ENCODE peak calls at places on chromosomes 12 and 14, in ten cellular contexts. One of them, this sample, is unnamed.

GRCh38 chr14:24252289-24253124 is 10.1 kb upstream of the TINF2 start:
- DNase-seq in CD4-positive, alpha-beta T cell: no peak
- DNase-seq in mammary epithelial cell: no peak
- DNase-seq in heart left ventricle: no peak
- DNase-seq in OCI-LY7: no peak
- DNase-seq in fibroblast of lung: no peak
- DNase-seq in right atrium auricular region: no peak
- DNase-seq in H9: no peak
- DNase-seq in hepatocyte: no peak
- DNase-seq in tibial nerve: no peak
- DNase-seq in this sample: no peak

GRCh38 chr12:117404940-117405339 is 43.5 kb upstream of the NOS1 start:
- DNase-seq in CD4-positive, alpha-beta T cell: no peak
- DNase-seq in mammary epithelial cell: no peak
- DNase-seq in heart left ventricle: no peak
- DNase-seq in OCI-LY7: no peak
- DNase-seq in fibroblast of lung: no peak
- DNase-seq in right atrium auricular region: no peak
- DNase-seq in H9: no peak
- DNase-seq in hepatocyte: no peak
- DNase-seq in tibial nerve: no peak
- DNase-seq in this sample: no peak

GRCh38 chr12:29051221-29051620 is 97.9 kb upstream of the FAR2 start:
- DNase-seq in CD4-positive, alpha-beta T cell: no peak
- DNase-seq in mammary epithelial cell: no peak
- DNase-seq in heart left ventricle: no peak
- DNase-seq in OCI-LY7: no peak
- DNase-seq in fibroblast of lung: peak
- DNase-seq in right atrium auricular region: no peak
- DNase-seq in H9: no peak
- DNase-seq in hepatocyte: no peak
- DNase-seq in tibial nerve: no peak
- DNase-seq in this sample: no peak

GRCh38 chr12:83574142-83574541 is 887.4 kb downstream of the TMTC2 start:
- DNase-seq in CD4-positive, alpha-beta T cell: no peak
- DNase-seq in mammary epithelial cell: no peak
- DNase-seq in heart left ventricle: no peak
- DNase-seq in OCI-LY7: no peak
- DNase-seq in fibroblast of lung: no peak
- DNase-seq in right atrium auricular region: no peak
- DNase-seq in H9: no peak
- DNase-seq in hepatocyte: no peak
- DNase-seq in tibial nerve: no peak
- DNase-seq in this sample: no peak

GRCh38 chr12:124752437-124753229 is 111.0 kb downstream of the SCARB1 start:
- DNase-seq in CD4-positive, alpha-beta T cell: no peak
- DNase-seq in mammary epithelial cell: peak
- DNase-seq in heart left ventricle: no peak
- DNase-seq in OCI-LY7: no peak
- DNase-seq in fibroblast of lung: peak
- DNase-seq in right atrium auricular region: no peak
- DNase-seq in H9: no peak
- DNase-seq in hepatocyte: no peak
- DNase-seq in tibial nerve: no peak
- DNase-seq in this sample: peak

GRCh38 chr12:93441111-93441616 is 583 bp downstream of the UBE2N start:
- DNase-seq in CD4-positive, alpha-beta T cell: peak
- DNase-seq in mammary epithelial cell: no peak
- DNase-seq in heart left ventricle: peak
- DNase-seq in OCI-LY7: peak
- DNase-seq in fibroblast of lung: peak
- DNase-seq in right atrium auricular region: no peak
- DNase-seq in H9: peak
- DNase-seq in hepatocyte: peak
- DNase-seq in tibial nerve: peak
- DNase-seq in this sample: peak

GRCh38 chr14:103382375-103382774 is 2.8 kb upstream of the MARK3 start:
- DNase-seq in CD4-positive, alpha-beta T cell: no peak
- DNase-seq in mammary epithelial cell: peak
- DNase-seq in heart left ventricle: no peak
- DNase-seq in OCI-LY7: no peak
- DNase-seq in fibroblast of lung: peak
- DNase-seq in right atrium auricular region: no peak
- DNase-seq in H9: no peak
- DNase-seq in hepatocyte: peak
- DNase-seq in tibial nerve: no peak
- DNase-seq in this sample: peak

GRCh38 chr12:6230321-6231110 is 30.3 kb downstream of the CD9 start:
- DNase-seq in CD4-positive, alpha-beta T cell: peak
- DNase-seq in mammary epithelial cell: peak
- DNase-seq in heart left ventricle: peak
- DNase-seq in OCI-LY7: peak
- DNase-seq in fibroblast of lung: peak
- DNase-seq in right atrium auricular region: no peak
- DNase-seq in H9: no peak
- DNase-seq in hepatocyte: peak
- DNase-seq in tibial nerve: peak
- DNase-seq in this sample: no peak

GRCh38 chr12:20716037-20716436 is 20.9 kb downstream of the SLCO1C1 start:
- DNase-seq in CD4-positive, alpha-beta T cell: no peak
- DNase-seq in mammary epithelial cell: no peak
- DNase-seq in heart left ventricle: no peak
- DNase-seq in OCI-LY7: peak
- DNase-seq in fibroblast of lung: no peak
- DNase-seq in right atrium auricular region: no peak
- DNase-seq in H9: peak
- DNase-seq in hepatocyte: peak
- DNase-seq in tibial nerve: no peak
- DNase-seq in this sample: no peak

GRCh38 chr14:79011920-79012204 is 841.7 kb downstream of the NRXN3 start:
- DNase-seq in CD4-positive, alpha-beta T cell: no peak
- DNase-seq in mammary epithelial cell: no peak
- DNase-seq in heart left ventricle: no peak
- DNase-seq in OCI-LY7: no peak
- DNase-seq in fibroblast of lung: peak
- DNase-seq in right atrium auricular region: no peak
- DNase-seq in H9: no peak
- DNase-seq in hepatocyte: no peak
- DNase-seq in tibial nerve: no peak
- DNase-seq in this sample: peak

GRCh38 chr12:122977153-122977552 is 2.1 kb downstream of the OGFOD2 start:
- DNase-seq in CD4-positive, alpha-beta T cell: no peak
- DNase-seq in mammary epithelial cell: no peak
- DNase-seq in heart left ventricle: no peak
- DNase-seq in OCI-LY7: no peak
- DNase-seq in fibroblast of lung: no peak
- DNase-seq in right atrium auricular region: no peak
- DNase-seq in H9: no peak
- DNase-seq in hepatocyte: no peak
- DNase-seq in tibial nerve: no peak
- DNase-seq in this sample: no peak

GRCh38 chr12:115700896-115701465 is 576.5 kb downstream of the MED13L start:
- DNase-seq in CD4-positive, alpha-beta T cell: no peak
- DNase-seq in mammary epithelial cell: no peak
- DNase-seq in heart left ventricle: no peak
- DNase-seq in OCI-LY7: no peak
- DNase-seq in fibroblast of lung: peak
- DNase-seq in right atrium auricular region: no peak
- DNase-seq in H9: no peak
- DNase-seq in hepatocyte: no peak
- DNase-seq in tibial nerve: no peak
- DNase-seq in this sample: no peak

GRCh38 chr12:93706824-93707223 is 29.6 kb downstream of the CRADD start:
- DNase-seq in CD4-positive, alpha-beta T cell: no peak
- DNase-seq in mammary epithelial cell: no peak
- DNase-seq in heart left ventricle: no peak
- DNase-seq in OCI-LY7: no peak
- DNase-seq in fibroblast of lung: peak
- DNase-seq in right atrium auricular region: no peak
- DNase-seq in H9: no peak
- DNase-seq in hepatocyte: no peak
- DNase-seq in tibial nerve: no peak
- DNase-seq in this sample: no peak

GRCh38 chr14:77455966-77456640 is 1.3 kb downstream of the VIPAS39 start:
- DNase-seq in CD4-positive, alpha-beta T cell: no peak
- DNase-seq in mammary epithelial cell: no peak
- DNase-seq in heart left ventricle: no peak
- DNase-seq in OCI-LY7: no peak
- DNase-seq in fibroblast of lung: no peak
- DNase-seq in right atrium auricular region: no peak
- DNase-seq in H9: no peak
- DNase-seq in hepatocyte: no peak
- DNase-seq in tibial nerve: no peak
- DNase-seq in this sample: no peak

GRCh38 chr12:57131896-57132744 is 3.8 kb downstream of the LRP1 start:
- DNase-seq in CD4-positive, alpha-beta T cell: no peak
- DNase-seq in mammary epithelial cell: no peak
- DNase-seq in heart left ventricle: no peak
- DNase-seq in OCI-LY7: no peak
- DNase-seq in fibroblast of lung: no peak
- DNase-seq in right atrium auricular region: no peak
- DNase-seq in H9: no peak
- DNase-seq in hepatocyte: no peak
- DNase-seq in tibial nerve: no peak
- DNase-seq in this sample: no peak
- H3K27ac ChIP-seq in CD4-positive, alpha-beta T cell: no peak
- H3K27ac ChIP-seq in mammary epithelial cell: no peak
- H3K27ac ChIP-seq in heart left ventricle: no peak
- H3K27ac ChIP-seq in OCI-LY7: no peak
- H3K27ac ChIP-seq in fibroblast of lung: peak
- H3K27ac ChIP-seq in right atrium auricular region: peak
- H3K27ac ChIP-seq in H9: no peak
- H3K27ac ChIP-seq in hepatocyte: peak
- H3K27ac ChIP-seq in tibial nerve: peak
- H3K27ac ChIP-seq in this sample: peak

GRCh38 chr14:32230695-32231280 is 27.7 kb upstream of the RNU6-8 start:
- DNase-seq in CD4-positive, alpha-beta T cell: no peak
- DNase-seq in mammary epithelial cell: peak
- DNase-seq in heart left ventricle: no peak
- DNase-seq in OCI-LY7: no peak
- DNase-seq in fibroblast of lung: peak
- DNase-seq in right atrium auricular region: no peak
- DNase-seq in H9: no peak
- DNase-seq in hepatocyte: no peak
- DNase-seq in tibial nerve: no peak
- DNase-seq in this sample: peak

GRCh38 chr14:32232481-32232880 is 29.4 kb upstream of the RNU6-8 start:
- DNase-seq in CD4-positive, alpha-beta T cell: no peak
- DNase-seq in mammary epithelial cell: no peak
- DNase-seq in heart left ventricle: no peak
- DNase-seq in OCI-LY7: no peak
- DNase-seq in fibroblast of lung: no peak
- DNase-seq in right atrium auricular region: no peak
- DNase-seq in H9: no peak
- DNase-seq in hepatocyte: no peak
- DNase-seq in tibial nerve: no peak
- DNase-seq in this sample: no peak

GRCh38 chr14:32233292-32233691 is 30.2 kb upstream of the RNU6-8 start:
- DNase-seq in CD4-positive, alpha-beta T cell: no peak
- DNase-seq in mammary epithelial cell: no peak
- DNase-seq in heart left ventricle: no peak
- DNase-seq in OCI-LY7: no peak
- DNase-seq in fibroblast of lung: peak
- DNase-seq in right atrium auricular region: no peak
- DNase-seq in H9: no peak
- DNase-seq in hepatocyte: no peak
- DNase-seq in tibial nerve: no peak
- DNase-seq in this sample: no peak

GRCh38 chr14:32226051-32226450 is 23.0 kb upstream of the RNU6-8 start:
- DNase-seq in CD4-positive, alpha-beta T cell: no peak
- DNase-seq in mammary epithelial cell: no peak
- DNase-seq in heart left ventricle: no peak
- DNase-seq in OCI-LY7: no peak
- DNase-seq in fibroblast of lung: peak
- DNase-seq in right atrium auricular region: no peak
- DNase-seq in H9: no peak
- DNase-seq in hepatocyte: no peak
- DNase-seq in tibial nerve: no peak
- DNase-seq in this sample: no peak

DNA sequence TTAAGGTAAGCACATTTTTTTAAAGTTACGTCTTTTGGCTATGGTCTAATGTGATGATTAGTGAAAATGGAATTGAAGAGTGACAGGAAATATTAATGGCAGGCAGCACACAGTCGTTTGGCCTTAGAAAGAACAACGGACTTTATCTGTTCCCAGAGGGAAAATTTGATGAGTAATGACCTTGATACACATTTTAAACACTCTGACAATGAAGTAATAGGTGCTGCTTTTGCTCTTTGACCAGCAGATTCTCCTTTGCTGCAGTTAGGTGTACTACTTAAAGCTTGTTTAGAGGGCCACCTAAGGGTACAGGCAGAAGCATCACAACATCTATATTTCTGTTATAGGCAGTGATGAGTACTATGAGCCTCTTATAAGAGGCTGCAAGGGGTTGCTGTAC is 27.1 kb upstream of the RNU6-8 start:
- DNase-seq in CD4-positive, alpha-beta T cell: no peak
- DNase-seq in mammary epithelial cell: peak
- DNase-seq in heart left ventricle: no peak
- DNase-seq in OCI-LY7: no peak
- DNase-seq in fibroblast of lung: peak
- DNase-seq in right atrium auricular region: no peak
- DNase-seq in H9: no peak
- DNase-seq in hepatocyte: no peak
- DNase-seq in tibial nerve: no peak
- DNase-seq in this sample: peak
- TF ChIP-seq CTCF in CD4-positive, alpha-beta T cell: no peak
- TF ChIP-seq CTCF in mammary epithelial cell: no peak
- TF ChIP-seq CTCF in heart left ventricle: no peak
- TF ChIP-seq CTCF in OCI-LY7: no peak
- TF ChIP-seq CTCF in fibroblast of lung: no peak
- TF ChIP-seq CTCF in right atrium auricular region: no peak
- TF ChIP-seq CTCF in H9: no peak
- TF ChIP-seq CTCF in hepatocyte: peak
- TF ChIP-seq CTCF in tibial nerve: no peak
- TF ChIP-seq CTCF in this sample: no peak

GRCh38 chr14:67432088-67432564 is 20.2 kb upstream of the PLEK2 start:
- DNase-seq in CD4-positive, alpha-beta T cell: no peak
- DNase-seq in mammary epithelial cell: no peak
- DNase-seq in heart left ventricle: no peak
- DNase-seq in OCI-LY7: no peak
- DNase-seq in fibroblast of lung: peak
- DNase-seq in right atrium auricular region: no peak
- DNase-seq in H9: no peak
- DNase-seq in hepatocyte: no peak
- DNase-seq in tibial nerve: no peak
- DNase-seq in this sample: no peak
- H3K27ac ChIP-seq in CD4-positive, alpha-beta T cell: no peak
- H3K27ac ChIP-seq in mammary epithelial cell: no peak
- H3K27ac ChIP-seq in heart left ventricle: no peak
- H3K27ac ChIP-seq in OCI-LY7: no peak
- H3K27ac ChIP-seq in fibroblast of lung: no peak
- H3K27ac ChIP-seq in right atrium auricular region: no peak
- H3K27ac ChIP-seq in H9: no peak
- H3K27ac ChIP-seq in hepatocyte: peak
- H3K27ac ChIP-seq in tibial nerve: no peak
- H3K27ac ChIP-seq in this sample: no peak

GRCh38 chr12:23628836-23629235 is 320.6 kb downstream of the SOX5 start:
- DNase-seq in CD4-positive, alpha-beta T cell: no peak
- DNase-seq in mammary epithelial cell: no peak
- DNase-seq in heart left ventricle: no peak
- DNase-seq in OCI-LY7: no peak
- DNase-seq in fibroblast of lung: no peak
- DNase-seq in right atrium auricular region: no peak
- DNase-seq in H9: no peak
- DNase-seq in hepatocyte: no peak
- DNase-seq in tibial nerve: no peak
- DNase-seq in this sample: no peak
- TF ChIP-seq CTCF in CD4-positive, alpha-beta T cell: no peak
- TF ChIP-seq CTCF in mammary epithelial cell: no peak
- TF ChIP-seq CTCF in heart left ventricle: no peak
- TF ChIP-seq CTCF in OCI-LY7: no peak
- TF ChIP-seq CTCF in fibroblast of lung: no peak
- TF ChIP-seq CTCF in right atrium auricular region: no peak
- TF ChIP-seq CTCF in H9: no peak
- TF ChIP-seq CTCF in hepatocyte: no peak
- TF ChIP-seq CTCF in tibial nerve: no peak
- TF ChIP-seq CTCF in this sample: no peak